ENCODE peak calls at places on chromosomes 13 and 19, in eight cellular contexts. N, O, L, C, K, U, T and X are unnamed samples.
A peak's percentile ranks its signal among the peaks of the same experiment; 100 is the strongest.

GRCh38 chr19:40542197-40542859 is 34.3 kb upstream of the SHKBP1 start:
- DNase-seq in N (no peak), O (peak; percentile 100), L (peak; percentile 67), C (no peak), K (no peak), U (no peak), T (no peak), X (no peak)

GRCh38 chr13:43874512-43875092 is 4.9 kb downstream of the CCDC122 start:
- DNase-seq in N (no peak), O (peak; percentile 40), L (no peak), C (peak; percentile 14), K (no peak), U (no peak), T (peak; percentile 32), X (peak; percentile 63)

GRCh38 chr13:22017226-22017625 is 346.4 kb downstream of the FGF9 start:
- DNase-seq in N (no peak), O (no peak), L (no peak), C (no peak), K (no peak), U (no peak), T (no peak), X (no peak)

GRCh38 chr13:59477011-59477410 is 686.7 kb downstream of the DIAPH3 start:
- DNase-seq in N (no peak), O (no peak), L (no peak), C (no peak), K (no peak), U (peak; percentile 6), T (peak; percentile 55), X (no peak)

GRCh38 chr13:50130686-50131051 is 115.4 kb downstream of the KCNRG start:
- DNase-seq in N (no peak), O (no peak), L (peak; percentile 32), C (peak; percentile 42), K (no peak), U (no peak), T (peak; percentile 65), X (peak; percentile 61)

GRCh38 chr19:51259348-51260245 is 8.7 kb downstream of the SIGLECL1 start:
- DNase-seq in N (no peak), O (peak; percentile 15), L (peak; percentile 20), C (no peak), K (peak; percentile 41), U (peak; percentile 41), T (peak; percentile 54), X (peak; percentile 42)

GRCh38 chr13:27605610-27606200 is 14.6 kb downstream of the LNX2 start:
- DNase-seq in N (no peak), O (no peak), L (no peak), C (no peak), K (no peak), U (no peak), T (peak; percentile 61), X (no peak)

GRCh38 chr19:12840091-12841079 is 2.1 kb downstream of the MAST1 start:
- DNase-seq in N (peak; percentile 25), O (peak; percentile 70), L (peak; percentile 91), C (no peak), K (no peak), U (peak; percentile 93), T (peak; percentile 95), X (peak; percentile 83)

GRCh38 chr19:37964109-37964508 is 57.1 kb downstream of the SIPA1L3 start:
- DNase-seq in N (no peak), O (no peak), L (no peak), C (no peak), K (no peak), U (no peak), T (no peak), X (no peak)

GRCh38 chr19:21474671-21475181 is 30.7 kb upstream of the ZNF429 start:
- DNase-seq in N (no peak), O (no peak), L (peak; percentile 77), C (peak; percentile 23), K (peak; percentile 1), U (no peak), T (peak; percentile 16), X (no peak)

GRCh38 chr13:113526466-113527220 is 36.1 kb upstream of the DCUN1D2 start:
- DNase-seq in N (no peak), O (no peak), L (no peak), C (no peak), K (no peak), U (no peak), T (no peak), X (no peak)

GRCh38 chr19:43773725-43774102 is 7.1 kb downstream of the KCNN4 start:
- DNase-seq in N (no peak), O (peak; percentile 50), L (no peak), C (no peak), K (no peak), U (no peak), T (no peak), X (no peak)

GRCh38 chr13:113876341-113877148 is 12.7 kb upstream of the GAS6 start:
- DNase-seq in N (no peak), O (no peak), L (no peak), C (no peak), K (no peak), U (no peak), T (no peak), X (no peak)

GRCh38 chr13:110869231-110869804 is 45.6 kb downstream of the ANKRD10 start:
- DNase-seq in N (no peak), O (no peak), L (no peak), C (no peak), K (no peak), U (no peak), T (peak; percentile 54), X (peak; percentile 40)

GRCh38 chr19:48752511-48753365 is at the start of gene FUT1:
- DNase-seq in N (no peak), O (peak; percentile 74), L (peak; percentile 73), C (peak; percentile 20), K (peak; percentile 95), U (peak; percentile 89), T (peak; percentile 81), X (peak; percentile 67)